ENCODE peak calls at places on chromosome 1, in four cellular contexts. Z is A549, O is SK-N-SH, X is HepG2. C is an unnamed sample.

GRCh38 chr1:42983253-42983652 is 24.6 kb upstream of the SLC2A1 start:
- DNase-seq in Z (no peak), O (peak; percentile 71), X (no peak), C (no peak)

GRCh38 chr1:214603819-214604252 is 841 bp downstream of the CENPF start:
- DNase-seq in Z (peak; percentile 28), O (peak; percentile 60), X (no peak), C (no peak)

GRCh38 chr1:58035523-58035922 is 511.0 kb downstream of the OMA1 start:
- DNase-seq in Z (no peak), O (peak; percentile 28), X (peak; percentile 4), C (no peak)

GRCh38 chr1:5742801-5743200 is 249.4 kb downstream of the NPHP4 start:
- DNase-seq in Z (no peak), O (no peak), X (no peak), C (no peak)

GRCh38 chr1:116724765-116725375 is 29.4 kb upstream of the CD2 start:
- DNase-seq in Z (peak; percentile 27), O (peak; percentile 42), X (peak; percentile 51), C (no peak)

GRCh38 chr1:27044613-27045091 is 32.0 kb upstream of the TENT5B start:
- DNase-seq in Z (peak; percentile 66), O (peak; percentile 82), X (peak; percentile 62), C (peak; percentile 16)

GRCh38 chr1:184504695-184505338 is 118.0 kb downstream of the C1orf21 start:
- DNase-seq in Z (no peak), O (no peak), X (no peak), C (no peak)

GRCh38 chr1:241654019-241654418 is 1.9 kb downstream of the WDR64 start:
- DNase-seq in Z (no peak), O (no peak), X (no peak), C (no peak)

GRCh38 chr1:107138166-107138565 is 2.7 kb upstream of the NTNG1 start:
- DNase-seq in Z (no peak), O (no peak), X (no peak), C (no peak)

GRCh38 chr1:201331166-201331565 is 46.3 kb downstream of the TNNT2 start:
- DNase-seq in Z (no peak), O (no peak), X (no peak), C (no peak)

GRCh38 chr1:196873385-196873784 is 14.5 kb upstream of the CFHR4 start:
- DNase-seq in Z (no peak), O (no peak), X (no peak), C (no peak)

GRCh38 chr1:65310078-65310587 is 790 bp downstream of the DNAJC6 start:
- DNase-seq in Z (no peak), O (peak; percentile 80), X (no peak), C (no peak)

GRCh38 chr1:28163496-28164120 is 12.9 kb downstream of the PTAFR start:
- DNase-seq in Z (no peak), O (no peak), X (no peak), C (no peak)

GRCh38 chr1:202165267-202165941 is 5.0 kb upstream of the PTPN7 start:
- DNase-seq in Z (no peak), O (no peak), X (no peak), C (no peak)

GRCh38 chr1:236774926-236775325 is 20.2 kb upstream of the MTR start:
- DNase-seq in Z (no peak), O (peak; percentile 27), X (peak; percentile 24), C (no peak)

GRCh38 chr1:90761781-90762589 is 44.9 kb upstream of the BARHL2 start:
- DNase-seq in Z (no peak), O (no peak), X (no peak), C (no peak)

GRCh38 chr1:216461466-216461865 is 38.2 kb upstream of the USH2A start:
- DNase-seq in Z (no peak), O (no peak), X (no peak), C (no peak)

GRCh38 chr1:212467843-212468482 is 35.2 kb downstream of the NENF start:
- DNase-seq in Z (no peak), O (no peak), X (no peak), C (no peak)

GRCh38 chr1:80392529-80392928 is 1386.0 kb upstream of the ADGRL4 start:
- DNase-seq in Z (no peak), O (no peak), X (peak; percentile 2), C (no peak)

GRCh38 chr1:217425528-217425927 is 205.4 kb downstream of the GPATCH2 start:
- DNase-seq in Z (no peak), O (no peak), X (no peak), C (no peak)

GRCh38 chr1:107058245-107059032 is 2.0 kb downstream of the PRMT6 start:
- DNase-seq in Z (no peak), O (no peak), X (no peak), C (no peak)

GRCh38 chr1:12587981-12588620 is 29.9 kb downstream of the DHRS3 start:
- DNase-seq in Z (peak; percentile 38), O (no peak), X (peak; percentile 78), C (no peak)

GRCh38 chr1:83694449-83694848 is 304.5 kb downstream of the TTLL7 start:
- DNase-seq in Z (no peak), O (no peak), X (no peak), C (no peak)

GRCh38 chr1:83692524-83693336 is 306.2 kb downstream of the TTLL7 start:
- DNase-seq in Z (no peak), O (peak; percentile 55), X (peak; percentile 1), C (peak; percentile 9)

GRCh38 chr1:83693409-83694126 is 305.4 kb downstream of the TTLL7 start:
- DNase-seq in Z (no peak), O (peak; percentile 49), X (no peak), C (no peak)

DNA sequence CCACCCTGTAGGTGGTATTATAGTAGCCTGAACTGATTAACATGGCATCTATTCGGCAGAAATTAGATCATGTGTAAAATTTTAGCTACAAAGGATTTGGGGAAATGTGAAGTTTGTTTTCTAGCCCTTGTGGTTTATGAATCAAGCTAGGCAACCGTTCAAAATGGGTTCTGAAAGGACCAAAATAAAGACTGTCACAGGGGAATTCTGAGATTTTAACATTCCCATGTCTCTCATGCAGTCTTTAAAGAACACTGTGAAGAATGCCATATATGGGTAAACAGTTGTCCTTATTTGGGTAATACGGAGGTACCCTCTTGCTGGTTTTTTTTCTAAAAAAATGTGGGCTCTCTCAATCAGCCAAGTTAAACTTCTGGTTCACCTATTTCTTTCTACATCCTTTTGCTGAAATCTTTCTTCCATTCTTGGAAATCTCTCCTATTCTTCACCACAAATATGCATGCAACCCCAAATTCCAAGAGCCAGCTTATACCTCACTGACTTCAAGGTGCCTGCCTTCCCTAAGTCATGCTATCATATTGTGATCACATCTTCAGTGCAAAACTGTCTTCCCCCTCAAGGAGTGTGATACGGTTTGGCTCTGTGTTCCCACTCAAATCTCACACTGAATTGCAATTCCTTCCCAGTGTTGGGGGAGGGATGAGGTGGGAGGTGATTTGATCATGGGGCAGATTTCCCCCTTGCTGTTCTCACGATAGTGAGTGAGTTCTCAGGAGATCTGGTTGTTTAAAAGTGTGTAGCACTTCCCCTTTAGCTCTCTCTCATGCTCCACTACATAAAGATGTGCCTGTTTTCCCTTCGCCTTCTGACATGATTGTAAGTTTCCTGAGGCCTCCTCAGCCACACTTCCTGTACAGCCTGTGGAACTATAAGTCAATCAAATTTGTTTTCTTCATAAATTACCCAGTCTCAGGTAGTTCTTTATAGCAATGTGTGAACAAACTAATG is 308.7 kb downstream of the TTLL7 start:
- DNase-seq in Z (no peak), O (no peak), X (no peak), C (peak; percentile 11)
- TF ChIP-seq PBX3 in Z (no peak), O (no peak), X (no peak), C (no peak)

GRCh38 chr1:85571830-85572229 is 8.7 kb upstream of the CCN1 start:
- DNase-seq in Z (no peak), O (no peak), X (no peak), C (no peak)

GRCh38 chr1:85571181-85571540 is 9.4 kb upstream of the CCN1 start:
- DNase-seq in Z (no peak), O (no peak), X (peak; percentile 33), C (no peak)

GRCh38 chr1:85572574-85572973 is 8.0 kb upstream of the CCN1 start:
- DNase-seq in Z (no peak), O (no peak), X (no peak), C (no peak)

GRCh38 chr1:85575363-85575995 is 5.1 kb upstream of the CCN1 start:
- DNase-seq in Z (no peak), O (no peak), X (no peak), C (no peak)

DNA sequence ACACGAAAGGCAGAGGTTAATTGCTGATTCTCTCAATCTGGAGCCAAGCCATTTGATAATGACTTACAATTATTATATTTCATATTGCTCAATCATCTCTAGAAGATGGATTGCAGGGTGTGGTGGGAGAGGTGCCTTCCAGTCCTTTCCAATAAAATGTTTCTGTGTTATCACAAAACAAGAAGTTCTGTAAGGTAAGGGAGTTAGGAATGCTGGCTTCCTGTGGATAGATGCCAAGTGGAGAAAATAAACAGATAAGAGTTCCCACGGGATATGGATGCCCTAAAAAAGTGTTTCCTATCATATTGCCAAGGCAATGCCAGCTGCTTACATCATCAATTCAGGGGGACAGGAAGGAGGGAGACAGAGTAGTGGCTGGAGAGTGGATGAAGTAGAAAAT is 7.2 kb upstream of the CCN1 start:
- DNase-seq in Z (no peak), O (no peak), X (no peak), C (no peak)
- TF ChIP-seq PBX3 in Z (no peak), O (no peak), X (no peak), C (no peak)

GRCh38 chr1:111837398-111837797 is 81.7 kb downstream of the DDX20 start:
- DNase-seq in Z (no peak), O (no peak), X (no peak), C (no peak)

GRCh38 chr1:111842411-111842810 is 86.7 kb downstream of the DDX20 start:
- DNase-seq in Z (no peak), O (no peak), X (no peak), C (no peak)

GRCh38 chr1:111841746-111842145 is 86.0 kb downstream of the DDX20 start:
- DNase-seq in Z (no peak), O (no peak), X (no peak), C (no peak)

GRCh38 chr1:111843177-111843576 is 87.5 kb downstream of the DDX20 start:
- DNase-seq in Z (no peak), O (no peak), X (no peak), C (no peak)

DNA sequence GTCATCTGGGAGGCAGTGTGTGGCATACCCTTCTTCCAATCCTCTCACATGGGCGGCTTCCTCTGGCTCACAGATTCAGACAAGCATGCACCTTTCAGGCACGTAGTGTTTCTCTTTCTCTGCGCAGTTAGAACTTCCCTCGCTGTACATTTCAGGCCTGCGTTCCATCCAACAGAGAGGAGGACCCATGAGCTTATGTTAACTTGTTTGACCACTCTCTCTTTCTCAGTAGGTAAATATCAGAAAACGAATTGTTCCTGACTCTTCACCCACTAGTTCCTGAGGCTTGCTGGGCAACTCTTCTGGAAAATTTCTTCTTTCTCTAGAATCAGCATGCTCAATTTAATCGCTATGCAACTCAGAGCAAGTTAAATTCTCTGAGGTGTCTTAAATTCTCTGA is 85.5 kb downstream of the DDX20 start:
- DNase-seq in Z (no peak), O (no peak), X (no peak), C (no peak)
- TF ChIP-seq PBX3 in Z (no peak), O (no peak), X (no peak), C (no peak)

DNA sequence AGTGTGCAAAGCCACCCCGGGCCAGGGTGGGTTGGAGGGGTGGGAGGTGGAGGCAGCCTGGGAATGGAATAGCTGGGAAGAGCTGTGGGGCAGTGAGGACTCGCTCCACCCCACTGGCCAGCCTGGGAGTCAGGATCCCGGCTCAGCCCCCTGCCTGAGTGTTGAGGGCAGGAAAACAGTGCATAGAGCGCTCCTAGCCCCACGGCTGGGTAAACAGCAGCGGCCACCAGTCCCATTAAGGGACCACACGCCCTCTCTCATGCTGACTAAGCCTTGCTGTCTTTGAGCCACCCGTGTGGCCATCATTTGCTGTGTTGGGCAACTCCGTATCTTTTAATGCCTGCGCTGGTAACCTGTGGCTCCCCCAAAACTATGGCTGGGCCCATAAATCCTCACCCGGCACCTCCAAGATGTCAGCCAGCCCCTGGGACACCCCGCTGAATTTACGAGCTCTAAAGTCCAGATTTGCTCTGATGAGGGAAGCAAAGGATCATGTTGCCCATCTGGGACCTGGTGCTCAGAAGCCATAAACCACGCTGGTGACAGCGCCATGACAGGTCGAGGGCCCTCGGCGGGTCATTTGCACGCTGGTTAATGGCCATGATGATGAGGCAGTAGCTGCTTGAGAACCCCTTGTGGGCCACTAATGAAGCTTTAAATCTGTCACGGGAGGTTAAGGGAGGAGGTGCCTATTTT is 34.9 kb downstream of the SYF2 start:
- DNase-seq in Z (no peak), O (no peak), X (peak; percentile 72), C (no peak)
- TF ChIP-seq PBX3 in Z (no peak), O (no peak), X (no peak), C (no peak)

C was measured in GM12878.